ENCODE peak calls at places on chromosomes 16 and 17, in five cellular contexts. K is ascending aorta, D is fibroblast of mammary gland, X is stomach, P is cardiac muscle cell. S is an unnamed sample.

GRCh38 chr16:67248401-67249177 is at the start of gene SLC9A5:
- DNase-seq in K (no peak), D (no peak), X (no peak), P (no peak), S (peak; percentile 37)

GRCh38 chr16:72626623-72627022 is 421.3 kb downstream of the ZFHX3 start:
- DNase-seq in K (no peak), D (no peak), X (no peak), P (no peak), S (no peak)

GRCh38 chr16:51175081-51175480 is 24.0 kb upstream of the SALL1 start:
- DNase-seq in K (no peak), D (peak; percentile 84), X (no peak), P (no peak), S (no peak)

GRCh38 chr16:86222965-86223551 is 287.3 kb upstream of the FOXF1 start:
- DNase-seq in K (no peak), D (peak; percentile 93), X (peak; percentile 23), P (peak; percentile 78), S (no peak)

GRCh38 chr16:86924537-86924936 is 346.2 kb downstream of the FOXL1 start:
- DNase-seq in K (no peak), D (peak; percentile 97), X (no peak), P (peak; percentile 48), S (no peak)

GRCh38 chr17:72812823-72813222 is 279.7 kb downstream of the SLC39A11 start:
- DNase-seq in K (no peak), D (peak; percentile 80), X (no peak), P (peak; percentile 32), S (no peak)

GRCh38 chr16:84423416-84423837 is 55.1 kb downstream of the ATP2C2 start:
- DNase-seq in K (no peak), D (peak; percentile 66), X (no peak), P (peak; percentile 42), S (no peak)

GRCh38 chr17:79630120-79630519 is 19.3 kb upstream of the RBFOX3 start:
- DNase-seq in K (no peak), D (no peak), X (peak; percentile 4), P (no peak), S (peak; percentile 2)

GRCh38 chr17:41786227-41787020 is at the start of gene JUP:
- DNase-seq in K (peak; percentile 98), D (peak; percentile 96), X (peak; percentile 100), P (peak; percentile 99), S (peak; percentile 89)

GRCh38 chr17:1089915-1090314 is 89.9 kb downstream of the ABR start:
- DNase-seq in K (peak; percentile 36), D (no peak), X (peak; percentile 74), P (peak; percentile 80), S (no peak)

GRCh38 chr16:58026705-58027340 is 1.3 kb downstream of the MMP15 start:
- DNase-seq in K (no peak), D (no peak), X (peak; percentile 39), P (no peak), S (no peak)

GRCh38 chr17:72163474-72163873 is 42.7 kb downstream of the SOX9 start:
- DNase-seq in K (no peak), D (no peak), X (no peak), P (no peak), S (no peak)

GRCh38 chr17:59424331-59424730 is 92.9 kb downstream of the YPEL2 start:
- DNase-seq in K (no peak), D (no peak), X (no peak), P (no peak), S (no peak)

GRCh38 chr17:19470529-19471261 is 59.7 kb downstream of the RNF112 start:
- DNase-seq in K (no peak), D (peak; percentile 47), X (peak; percentile 35), P (peak; percentile 82), S (no peak)

GRCh38 chr16:51343411-51343810 is 192.3 kb upstream of the SALL1 start:
- DNase-seq in K (no peak), D (peak; percentile 54), X (no peak), P (no peak), S (no peak)

GRCh38 chr16:88628512-88628974 is 9.8 kb upstream of the IL17C start:
- DNase-seq in K (no peak), D (no peak), X (no peak), P (peak; percentile 20), S (no peak)

GRCh38 chr16:50153648-50154368 is 702 bp downstream of the TENT4B start:
- DNase-seq in K (no peak), D (no peak), X (no peak), P (peak; percentile 26), S (peak; percentile 53)
- TF ChIP-seq CTCF in K (peak; percentile 2), D (no peak), X (no peak), P (no peak), S (no peak)

GRCh38 chr16:89920723-89921122 is 2.1 kb downstream of the MC1R start:
- DNase-seq in K (no peak), D (peak; percentile 62), X (no peak), P (no peak), S (no peak)

GRCh38 chr16:89921131-89921698 is 1.9 kb upstream of the TUBB3 start:
- DNase-seq in K (no peak), D (no peak), X (no peak), P (no peak), S (no peak)

GRCh38 chr16:89919535-89920406 is 1.1 kb downstream of the MC1R start:
- DNase-seq in K (no peak), D (no peak), X (no peak), P (no peak), S (no peak)

GRCh38 chr16:89917773-89918452 is 749 bp upstream of the MC1R start:
- DNase-seq in K (peak; percentile 68), D (peak; percentile 96), X (peak; percentile 77), P (peak; percentile 93), S (peak; percentile 81)

GRCh38 chr16:89918453-89919347 is at the start of gene MC1R:
- DNase-seq in K (no peak), D (peak; percentile 39), X (no peak), P (peak; percentile 67), S (no peak)
- TF ChIP-seq CTCF in K (peak; percentile 43), D (peak; percentile 51), X (no peak), P (peak; percentile 65), S (peak; percentile 33)

GRCh38 chr16:2520784-2521577 is 810 bp downstream of the AMDHD2 start:
- DNase-seq in K (no peak), D (peak; percentile 55), X (peak; percentile 50), P (no peak), S (peak; percentile 60)
- TF ChIP-seq CTCF in K (no peak), D (peak; percentile 14), X (no peak), P (no peak), S (no peak)

GRCh38 chr17:49061524-49061943 is 64.3 kb downstream of the IGF2BP1 start:
- DNase-seq in K (no peak), D (peak; percentile 9), X (no peak), P (peak; percentile 10), S (no peak)
- TF ChIP-seq CTCF in K (no peak), D (no peak), X (no peak), P (no peak), S (no peak)

S was measured in natural killer cell.